ENCODE peak calls at places on chromosomes 1 and 21, in seven cellular contexts. A is germinal center; M is Peyer's patch; E is activated CD4-positive, alpha-beta T cell treated with anti-CD3 and anti-CD28 coated beads, Interleukin-2, amount 50 U/mL, for 24 hours; B is stimulated activated CD4-positive, alpha-beta T cell treated with anti-CD3 and anti-CD28 coated beads, Interleukin-1b, Interleukin-23, amount 100 ng/mL, for 4 hours; C is PC-3; D is activated T-cell treated with anti-CD3 and anti-CD28 coated beads for 48 hours. R is an unnamed sample.

GRCh38 chr1:154969246-154969645 is 1.3 kb downstream of the SHC1 start:
- DNase-seq in M (peak), D (no peak), B (no peak), C (no peak), A (no peak), E (no peak), R (no peak)

GRCh38 chr1:56575865-56576264 is 3.5 kb downstream of the PLPP3 start:
- DNase-seq in A (no peak), D (no peak), B (no peak), E (no peak), M (no peak), C (peak), R (no peak)

GRCh38 chr21:15283789-15284188 is 219.0 kb upstream of the NRIP1 start:
- DNase-seq in A (no peak), E (no peak), B (no peak), C (no peak), D (no peak), M (no peak), R (no peak)

GRCh38 chr1:204685236-204686006 is at the start of gene LRRN2:
- DNase-seq in M (peak), E (no peak), B (no peak), D (no peak), A (no peak), C (peak), R (no peak)

GRCh38 chr1:36654586-36654985 is 171.9 kb upstream of the CSF3R start:
- DNase-seq in M (no peak), A (no peak), E (no peak), C (no peak), D (no peak), B (no peak), R (no peak)

GRCh38 chr1:172670316-172670715 is 11.4 kb downstream of the FASLG start:
- DNase-seq in C (no peak), M (no peak), E (no peak), D (peak), A (no peak), B (no peak), R (no peak)

GRCh38 chr1:36350659-36351171 is 27.3 kb upstream of the EVA1B start:
- DNase-seq in E (peak), D (peak), A (no peak), C (peak), B (peak), M (no peak), R (peak)

GRCh38 chr1:56120021-56120420 is 459.3 kb downstream of the PLPP3 start:
- DNase-seq in E (no peak), B (no peak), D (no peak), C (peak), M (no peak), A (no peak), R (no peak)

GRCh38 chr21:36917487-36918158 is 48.8 kb downstream of the HLCS start:
- DNase-seq in A (no peak), D (no peak), E (no peak), C (peak), B (no peak), M (no peak), R (no peak)

GRCh38 chr1:48495911-48496310 is 23.9 kb upstream of the SPATA6 start:
- DNase-seq in M (no peak), B (no peak), A (no peak), C (no peak), D (no peak), E (no peak), R (no peak)

R was measured in upper lobe of right lung.